ENCODE peak calls at places on chromosomes 16 and 17, in eight cellular contexts. Z is heart left ventricle; D is CD8-positive, alpha-beta memory T cell; C is H1; G is tibial artery; N is HL-60; K is CD4-positive, alpha-beta T cell; I is RWPE1. E is an unnamed sample.

GRCh38 chr16:22397459-22397858 is 23.0 kb upstream of the CDR2 start:
- DNase-seq in K (no peak), N (no peak), C (no peak), Z (no peak), I (no peak), D (no peak), G (no peak), E (peak)

GRCh38 chr17:11986179-11986938 is 10.9 kb downstream of the ZNF18 start:
- DNase-seq in N (no peak), G (peak), Z (peak), K (no peak), I (no peak), D (no peak), C (no peak), E (no peak)

GRCh38 chr16:56977256-56977655 is 12.1 kb upstream of the NLRC5 start:
- DNase-seq in D (no peak), Z (no peak), C (no peak), I (no peak), K (no peak), G (no peak), N (no peak), E (no peak)

GRCh38 chr17:16925461-16926060 is 46.4 kb downstream of the TNFRSF13B start:
- DNase-seq in Z (no peak), C (no peak), I (no peak), G (peak), K (no peak), D (no peak), N (no peak), E (no peak)

GRCh38 chr17:12545877-12546513 is 119.7 kb upstream of the MYOCD start:
- DNase-seq in I (peak), N (peak), K (no peak), D (no peak), C (peak), Z (peak), G (peak), E (no peak)

GRCh38 chr17:73201215-73202069 is 8.6 kb downstream of the COG1 start:
- DNase-seq in Z (peak), G (no peak), N (no peak), I (no peak), D (no peak), C (no peak), K (no peak), E (no peak)

GRCh38 chr16:89607453-89607852 is 6.0 kb upstream of the DPEP1 start:
- DNase-seq in K (no peak), N (no peak), G (no peak), Z (no peak), I (no peak), D (no peak), C (no peak), E (no peak)

GRCh38 chr16:57569306-57569946 is 27.0 kb downstream of the ADGRG5 start:
- DNase-seq in K (no peak), Z (no peak), I (no peak), N (no peak), D (no peak), C (no peak), G (no peak), E (no peak)

GRCh38 chr16:4734063-4734729 is at the start of the genes ANKS3 and DNAAF8:
- DNase-seq in K (peak), D (peak), G (peak), C (peak), Z (peak), I (peak), N (peak), E (peak)

GRCh38 chr17:82180776-82181528 is 31.7 kb downstream of the CCDC57 start:
- DNase-seq in N (no peak), K (no peak), I (no peak), D (no peak), Z (no peak), C (no peak), G (no peak), E (no peak)

GRCh38 chr17:21678451-21679081 is 13.8 kb upstream of the KCNJ18 start:
- DNase-seq in N (no peak), C (no peak), K (no peak), D (no peak), I (no peak), G (no peak), Z (no peak), E (no peak)

GRCh38 chr16:9345046-9345445 is 253.6 kb downstream of the HAPSTR1 start:
- DNase-seq in K (no peak), I (no peak), D (no peak), G (no peak), N (no peak), Z (no peak), C (peak), E (no peak)

GRCh38 chr17:9220466-9221230 is 199.3 kb downstream of the NTN1 start:
- DNase-seq in K (no peak), Z (no peak), D (no peak), I (no peak), N (no peak), G (no peak), C (no peak), E (no peak)

GRCh38 chr16:17211797-17212196 is 259.0 kb downstream of the XYLT1 start:
- DNase-seq in I (no peak), K (peak), D (no peak), G (no peak), Z (no peak), C (peak), N (no peak), E (no peak)

GRCh38 chr16:89453662-89454321 is 36.6 kb downstream of the ANKRD11 start:
- DNase-seq in D (no peak), K (no peak), N (peak), Z (peak), C (no peak), I (no peak), G (peak), E (no peak)

GRCh38 chr16:31131841-31132271 is 3.7 kb downstream of the PRSS8 start:
- DNase-seq in D (no peak), Z (no peak), K (no peak), G (no peak), I (no peak), C (no peak), N (no peak), E (no peak)

GRCh38 chr16:17552351-17552750 is 81.6 kb upstream of the XYLT1 start:
- DNase-seq in N (no peak), G (no peak), I (peak), C (no peak), Z (no peak), K (no peak), D (no peak), E (peak)

GRCh38 chr16:12276631-12277030 is 300.1 kb downstream of the SNX29 start:
- DNase-seq in G (no peak), C (no peak), K (no peak), N (no peak), I (no peak), D (no peak), Z (no peak), E (no peak)

GRCh38 chr16:81185416-81185815 is 53.1 kb upstream of the BCO1 start:
- DNase-seq in G (no peak), D (no peak), K (no peak), I (no peak), N (no peak), C (no peak), Z (no peak), E (no peak)

GRCh38 chr17:2872282-2872681 is 76.0 kb downstream of the RAP1GAP2 start:
- DNase-seq in C (no peak), N (no peak), D (no peak), Z (no peak), G (no peak), I (no peak), K (no peak), E (no peak)

GRCh38 chr16:9330036-9330545 is 238.6 kb downstream of the HAPSTR1 start:
- DNase-seq in N (no peak), C (no peak), G (no peak), D (no peak), K (no peak), I (no peak), Z (no peak), E (no peak)

GRCh38 chr16:20844588-20844987 is 38.3 kb downstream of the REXO5 start:
- DNase-seq in C (no peak), N (no peak), I (no peak), D (no peak), Z (no peak), G (no peak), K (no peak), E (no peak)

DNA sequence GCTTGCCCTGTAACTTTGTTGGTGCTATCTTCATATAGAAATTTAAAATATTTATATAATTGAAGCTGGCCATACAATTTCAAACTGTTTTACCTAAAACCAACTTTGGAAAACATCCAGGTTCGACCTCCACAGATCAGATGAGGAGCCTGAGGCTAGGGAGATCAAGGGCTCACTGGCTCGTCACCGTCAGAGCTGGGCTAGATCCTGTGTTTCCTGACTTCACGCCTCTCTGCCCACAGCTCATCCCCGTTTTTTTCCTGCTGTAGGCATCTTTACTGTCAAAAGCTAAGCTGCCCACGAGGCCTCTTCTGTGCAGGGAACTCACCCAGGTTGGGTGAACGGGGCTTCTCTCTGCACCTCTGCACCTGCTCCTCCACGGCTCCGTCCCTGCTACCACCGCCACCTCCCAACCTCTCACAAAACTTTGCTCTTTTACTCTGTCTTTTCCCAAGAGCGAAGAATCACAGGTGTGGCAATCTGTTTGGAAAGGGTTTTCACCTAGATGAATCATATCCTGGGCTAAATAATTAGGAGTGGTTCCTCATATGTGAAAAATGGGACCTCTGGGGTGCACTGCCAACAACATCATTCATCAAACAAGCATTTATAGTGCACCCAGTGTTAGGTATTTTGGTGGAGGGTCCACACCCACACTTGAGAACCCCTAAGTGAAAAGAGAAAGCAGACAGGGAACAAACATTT is 24.8 kb upstream of the KDM6B start:
- DNase-seq in K (no peak), C (no peak), D (no peak), G (no peak), I (peak), Z (no peak), N (no peak), E (no peak)
- H3K27ac ChIP-seq in K (no peak), C (no peak), D (no peak), G (no peak), I (peak), Z (no peak), N (no peak), E (peak)

GRCh38 chr16:50251375-50252081 is 14.8 kb upstream of the ADCY7 start:
- DNase-seq in N (no peak), Z (no peak), C (no peak), D (no peak), G (no peak), K (no peak), I (no peak), E (no peak)
- H3K27ac ChIP-seq in N (no peak), Z (no peak), C (no peak), D (no peak), G (no peak), K (no peak), I (peak), E (no peak)

DNA sequence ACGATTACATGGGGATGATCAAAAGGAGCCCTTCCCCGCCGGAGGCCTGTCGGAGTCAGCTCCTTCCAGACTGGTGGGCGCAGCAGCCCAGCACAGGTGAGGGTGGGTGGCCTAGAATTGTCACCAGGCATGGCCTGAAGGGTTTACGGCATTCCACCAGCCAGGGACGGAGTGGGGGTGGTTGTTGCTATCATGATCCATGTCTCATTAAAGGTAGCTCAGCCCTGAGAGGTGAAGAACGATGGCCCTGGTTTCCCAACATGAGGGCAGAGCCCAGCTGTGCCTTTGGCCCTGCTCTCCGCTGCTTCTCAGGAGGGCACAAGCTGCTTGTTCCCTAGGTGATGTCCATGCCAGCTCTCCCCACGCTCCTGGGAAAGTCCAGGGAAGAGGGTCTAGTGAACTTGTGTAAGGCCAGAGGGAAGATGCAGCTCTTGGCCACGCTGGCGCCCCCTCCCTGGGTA is 14.2 kb downstream of the IRF8 start:
- DNase-seq in G (no peak), C (no peak), D (no peak), Z (no peak), K (no peak), I (no peak), N (no peak), E (no peak)
- H3K27ac ChIP-seq in G (no peak), C (no peak), D (no peak), Z (no peak), K (no peak), I (no peak), N (no peak), E (no peak)

GRCh38 chr16:88116121-88116900 is 165.1 kb downstream of the BANP start:
- DNase-seq in I (no peak), C (no peak), K (no peak), G (no peak), N (no peak), Z (no peak), D (no peak), E (no peak)

GRCh38 chr16:88121886-88122580 is 170.8 kb downstream of the BANP start:
- DNase-seq in N (no peak), C (no peak), K (no peak), D (no peak), G (no peak), I (no peak), Z (no peak), E (no peak)

GRCh38 chr16:88119881-88120280 is 168.6 kb downstream of the BANP start:
- DNase-seq in K (no peak), D (no peak), G (no peak), I (no peak), N (no peak), Z (no peak), C (no peak), E (no peak)

GRCh38 chr16:88120812-88121211 is 169.6 kb downstream of the BANP start:
- DNase-seq in K (no peak), D (no peak), I (no peak), N (no peak), G (no peak), Z (no peak), C (no peak), E (no peak)

DNA sequence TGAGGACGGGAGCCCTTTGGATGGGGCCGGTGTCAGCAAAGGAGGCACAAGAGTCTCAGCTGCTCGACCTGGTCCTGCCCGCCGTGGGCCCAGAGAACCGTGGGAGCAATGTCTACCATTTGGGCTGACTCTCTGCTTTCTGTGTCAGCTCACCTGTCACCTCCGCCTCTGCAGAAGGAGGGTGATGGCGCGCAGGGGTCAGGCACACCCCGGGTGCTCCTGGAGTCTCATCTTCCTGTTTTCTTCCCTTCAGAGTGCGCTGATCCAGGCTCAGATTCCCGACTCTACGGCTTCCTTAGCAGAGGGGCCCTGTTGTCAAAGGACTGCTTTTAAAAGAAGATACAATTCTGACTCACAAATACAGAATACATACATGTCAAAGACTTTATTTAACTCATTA is 167.1 kb downstream of the BANP start:
- DNase-seq in D (no peak), Z (no peak), K (no peak), I (no peak), G (no peak), N (no peak), C (no peak), E (no peak)
- H3K27ac ChIP-seq in D (no peak), Z (no peak), K (no peak), I (peak), G (no peak), N (no peak), C (no peak), E (no peak)

GRCh38 chr16:54284319-54284930 is 2.2 kb downstream of the IRX3 start:
- DNase-seq in D (no peak), N (no peak), I (peak), Z (no peak), K (no peak), G (no peak), C (peak), E (no peak)

GRCh38 chr16:54283735-54284318 is 2.8 kb downstream of the IRX3 start:
- DNase-seq in K (no peak), N (no peak), I (no peak), Z (no peak), D (no peak), C (peak), G (no peak), E (no peak)

GRCh38 chr16:54286067-54286329 is 589 bp downstream of the IRX3 start:
- DNase-seq in K (no peak), D (no peak), N (no peak), I (peak), G (no peak), Z (no peak), C (no peak), E (no peak)

GRCh38 chr16:54285414-54286066 is 1.0 kb downstream of the IRX3 start:
- DNase-seq in C (no peak), D (no peak), N (peak), Z (peak), K (no peak), I (peak), G (no peak), E (no peak)

DNA sequence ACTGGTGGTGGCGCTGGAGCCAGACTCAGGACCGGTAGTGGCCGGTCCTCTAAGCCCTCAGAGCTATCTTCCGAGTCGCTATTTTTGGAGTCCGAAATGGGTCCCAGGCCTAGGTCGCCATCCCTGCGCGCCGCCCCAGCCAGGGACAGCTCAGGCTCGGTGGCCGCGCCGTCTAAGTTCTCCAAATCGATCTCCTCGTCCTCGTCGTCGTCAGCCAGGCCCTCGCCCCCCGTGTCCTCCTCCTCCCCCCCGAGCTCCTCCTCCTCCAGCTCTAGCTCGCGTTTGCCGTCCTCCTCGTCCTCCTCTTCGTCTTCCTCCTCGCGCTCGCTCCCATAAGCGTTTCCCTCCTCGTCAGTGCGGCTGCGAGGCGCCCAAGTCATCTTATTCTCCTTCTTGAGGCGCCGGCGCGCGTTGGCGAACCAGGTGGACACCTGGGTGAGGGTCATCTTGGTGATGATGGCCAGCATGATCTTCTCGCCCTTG is 1.6 kb downstream of the IRX3 start:
- DNase-seq in G (no peak), K (no peak), Z (peak), D (no peak), N (no peak), C (peak), I (no peak), E (no peak)
- H3K27ac ChIP-seq in G (peak), K (no peak), Z (peak), D (no peak), N (peak), C (no peak), I (peak), E (peak)

GRCh38 chr17:79535728-79536025 is 75.2 kb downstream of the RBFOX3 start:
- DNase-seq in N (no peak), D (no peak), G (no peak), C (no peak), I (no peak), Z (no peak), K (no peak), E (no peak)

GRCh38 chr17:79536212-79536840 is 74.5 kb downstream of the RBFOX3 start:
- DNase-seq in D (no peak), I (no peak), C (no peak), N (no peak), Z (no peak), K (no peak), G (no peak), E (no peak)

GRCh38 chr17:79537061-79537460 is 73.8 kb downstream of the RBFOX3 start:
- DNase-seq in G (no peak), Z (no peak), N (no peak), D (no peak), I (no peak), C (no peak), K (no peak), E (no peak)

GRCh38 chr17:79534111-79534510 is 76.7 kb downstream of the RBFOX3 start:
- DNase-seq in G (no peak), Z (no peak), K (no peak), N (no peak), C (no peak), D (no peak), I (no peak), E (no peak)

DNA sequence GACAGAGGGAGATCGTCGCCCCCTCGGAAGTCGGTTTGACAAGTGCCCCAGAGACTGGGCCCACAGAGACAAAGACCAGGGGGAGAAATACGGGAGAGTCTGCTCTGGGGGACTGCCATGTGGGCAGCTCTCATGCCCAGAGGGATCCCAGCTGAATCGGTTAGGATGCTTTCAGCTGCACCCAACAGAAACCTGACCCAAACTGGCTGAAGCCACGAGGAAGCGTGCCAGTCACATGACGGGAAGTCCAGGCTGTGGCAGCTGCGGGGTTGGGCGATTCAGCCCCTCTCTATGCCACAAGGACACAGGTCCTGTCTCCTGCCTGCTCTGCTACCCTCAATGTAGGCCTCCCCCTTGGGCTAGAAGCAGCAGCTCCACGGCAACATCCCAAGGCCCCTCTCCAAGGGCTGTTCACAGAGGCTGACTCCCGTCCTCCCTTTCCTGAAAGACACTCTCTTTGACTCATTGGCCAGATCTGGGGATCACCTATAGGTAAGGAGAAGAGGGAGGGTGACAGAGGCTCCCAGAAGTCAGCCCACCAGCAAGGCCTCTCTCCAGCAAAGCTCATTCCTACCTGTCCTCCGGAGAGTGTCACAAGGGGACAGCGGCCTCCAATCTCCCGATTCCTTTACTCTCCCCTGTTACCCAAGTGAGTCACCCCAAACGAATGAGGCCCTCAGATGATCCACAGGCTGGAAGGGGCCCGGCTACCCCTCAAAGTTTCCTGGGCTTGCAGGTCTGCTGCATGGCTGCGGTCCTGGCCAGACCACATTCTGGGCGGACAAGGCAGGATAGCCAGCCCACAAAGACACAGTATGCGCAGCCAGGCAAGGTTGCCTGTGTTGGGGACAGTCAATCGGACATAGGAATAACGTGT is 75.8 kb downstream of the RBFOX3 start:
- DNase-seq in D (no peak), K (no peak), G (no peak), I (no peak), N (no peak), Z (no peak), C (no peak), E (no peak)
- H3K27ac ChIP-seq in D (no peak), K (no peak), G (no peak), I (no peak), N (no peak), Z (no peak), C (no peak), E (no peak)

GRCh38 chr17:48037924-48038323 is 327 bp upstream of the COPZ2 start:
- DNase-seq in C (peak), Z (no peak), G (no peak), K (no peak), N (no peak), D (no peak), I (no peak), E (no peak)
- H3K27ac ChIP-seq in C (no peak), Z (peak), G (peak), K (no peak), N (no peak), D (no peak), I (peak), E (no peak)